ENCODE peak calls at places on chromosomes 1 and 21, in four cellular contexts. One of them, this sample, is unnamed.

GRCh38 chr1:230875370-230875769 is 7.0 kb upstream of the C1orf198 start:
- DNase-seq in K562: no peak
- DNase-seq in HepG2: no peak
- DNase-seq in GM12878: no peak
- DNase-seq in this sample: no peak

GRCh38 chr1:169041371-169041770 is 65.1 kb upstream of the ATP1B1 start:
- DNase-seq in K562: no peak
- DNase-seq in HepG2: no peak
- DNase-seq in GM12878: no peak
- DNase-seq in this sample: no peak

GRCh38 chr1:59743324-59744108 is 71.2 kb upstream of the HOOK1 start:
- DNase-seq in K562: no peak
- DNase-seq in HepG2: no peak
- DNase-seq in GM12878: no peak
- DNase-seq in this sample: no peak

GRCh38 chr21:44421901-44422840 is 33.1 kb upstream of the LRRC3 start:
- DNase-seq in K562: no peak
- DNase-seq in HepG2: no peak
- DNase-seq in GM12878: no peak
- DNase-seq in this sample: no peak

GRCh38 chr1:102191723-102192122 is 195.0 kb upstream of the OLFM3 start:
- DNase-seq in K562: no peak
- DNase-seq in HepG2: peak
- DNase-seq in GM12878: peak
- DNase-seq in this sample: peak

GRCh38 chr1:1335283-1335682 is 4.2 kb downstream of the TAS1R3 start:
- DNase-seq in K562: no peak
- DNase-seq in HepG2: no peak
- DNase-seq in GM12878: no peak
- DNase-seq in this sample: no peak

GRCh38 chr21:45226540-45227326 is 61.0 kb downstream of the POFUT2 start:
- DNase-seq in K562: no peak
- DNase-seq in HepG2: no peak
- DNase-seq in GM12878: no peak
- DNase-seq in this sample: no peak

GRCh38 chr1:226485192-226485591 is 63.4 kb upstream of the STUM start:
- DNase-seq in K562: no peak
- DNase-seq in HepG2: no peak
- DNase-seq in GM12878: no peak
- DNase-seq in this sample: no peak

GRCh38 chr1:109610609-109611307 is 8.7 kb downstream of the GNAT2 start:
- DNase-seq in K562: no peak
- DNase-seq in HepG2: no peak
- DNase-seq in GM12878: no peak
- DNase-seq in this sample: no peak

GRCh38 chr1:29119365-29119929 is 4.3 kb downstream of the TMEM200B start:
- DNase-seq in K562: no peak
- DNase-seq in HepG2: no peak
- DNase-seq in GM12878: no peak
- DNase-seq in this sample: no peak

GRCh38 chr1:1157914-1158710 is 15.6 kb upstream of the TTLL10 start:
- DNase-seq in K562: peak
- DNase-seq in HepG2: peak
- DNase-seq in GM12878: no peak
- DNase-seq in this sample: no peak

GRCh38 chr1:243979396-243979795 is 71.7 kb upstream of the ZBTB18 start:
- DNase-seq in K562: no peak
- DNase-seq in HepG2: no peak
- DNase-seq in GM12878: no peak
- DNase-seq in this sample: no peak

GRCh38 chr1:166839600-166840308 is 479 bp downstream of the POGK start:
- DNase-seq in K562: peak
- DNase-seq in HepG2: peak
- DNase-seq in GM12878: no peak
- DNase-seq in this sample: peak

GRCh38 chr1:8733463-8733862 is 84.0 kb downstream of the RERE start:
- DNase-seq in K562: no peak
- DNase-seq in HepG2: no peak
- DNase-seq in GM12878: no peak
- DNase-seq in this sample: no peak

GRCh38 chr1:116097600-116097999 is 13.6 kb upstream of the MAB21L3 start:
- DNase-seq in K562: no peak
- DNase-seq in HepG2: no peak
- DNase-seq in GM12878: no peak
- DNase-seq in this sample: no peak

GRCh38 chr21:29265690-29266479 is 32.8 kb upstream of the BACH1 start:
- DNase-seq in K562: no peak
- DNase-seq in HepG2: no peak
- DNase-seq in GM12878: peak
- DNase-seq in this sample: no peak

GRCh38 chr1:59765036-59765730 is 49.6 kb upstream of the HOOK1 start:
- DNase-seq in K562: no peak
- DNase-seq in HepG2: no peak
- DNase-seq in GM12878: no peak
- DNase-seq in this sample: no peak

GRCh38 chr1:115364044-115364775 is 26.2 kb upstream of the NGF start:
- DNase-seq in K562: no peak
- DNase-seq in HepG2: no peak
- DNase-seq in GM12878: no peak
- DNase-seq in this sample: no peak

GRCh38 chr1:6496890-6497214 is 5.4 kb upstream of the PLEKHG5 start:
- DNase-seq in K562: no peak
- DNase-seq in HepG2: no peak
- DNase-seq in GM12878: no peak
- DNase-seq in this sample: no peak

GRCh38 chr1:86769065-86769464 is 64.7 kb downstream of the SH3GLB1 start:
- DNase-seq in K562: no peak
- DNase-seq in HepG2: no peak
- DNase-seq in GM12878: no peak
- DNase-seq in this sample: no peak

GRCh38 chr1:7043729-7044470 is 258.6 kb downstream of the CAMTA1 start:
- DNase-seq in K562: no peak
- DNase-seq in HepG2: no peak
- DNase-seq in GM12878: no peak
- DNase-seq in this sample: no peak

GRCh38 chr1:21673277-21673780 is 4.2 kb upstream of the RAP1GAP start:
- DNase-seq in K562: no peak
- DNase-seq in HepG2: no peak
- DNase-seq in GM12878: no peak
- DNase-seq in this sample: no peak

GRCh38 chr1:161182214-161182613 is 4.9 kb upstream of the B4GALT3 start:
- DNase-seq in K562: peak
- DNase-seq in HepG2: no peak
- DNase-seq in GM12878: peak
- DNase-seq in this sample: no peak

GRCh38 chr1:229147086-229147485 is 123.8 kb upstream of the RAB4A start:
- DNase-seq in K562: no peak
- DNase-seq in HepG2: no peak
- DNase-seq in GM12878: no peak
- DNase-seq in this sample: no peak

GRCh38 chr1:154609398-154610380 is 1.7 kb upstream of the ADAR start:
- DNase-seq in K562: no peak
- DNase-seq in HepG2: no peak
- DNase-seq in GM12878: no peak
- DNase-seq in this sample: no peak

GRCh38 chr1:1199961-1200875 is 6.2 kb downstream of the TNFRSF18 start:
- DNase-seq in K562: peak
- DNase-seq in HepG2: no peak
- DNase-seq in GM12878: no peak
- DNase-seq in this sample: no peak

GRCh38 chr1:9730096-9730901 is 78.8 kb downstream of the PIK3CD start:
- DNase-seq in K562: no peak
- DNase-seq in HepG2: no peak
- DNase-seq in GM12878: no peak
- DNase-seq in this sample: no peak

GRCh38 chr1:55589656-55590297 is 374.6 kb upstream of the USP24 start:
- DNase-seq in K562: no peak
- DNase-seq in HepG2: no peak
- DNase-seq in GM12878: no peak
- DNase-seq in this sample: no peak

GRCh38 chr21:44405948-44406872 is 49.1 kb upstream of the LRRC3 start:
- DNase-seq in K562: no peak
- DNase-seq in HepG2: no peak
- DNase-seq in GM12878: no peak
- DNase-seq in this sample: no peak

GRCh38 chr1:65343286-65343685 is 33.9 kb downstream of the DNAJC6 start:
- DNase-seq in K562: no peak
- DNase-seq in HepG2: no peak
- DNase-seq in GM12878: no peak
- DNase-seq in this sample: no peak
- TF ChIP-seq SP1 in K562: no peak
- TF ChIP-seq SP1 in HepG2: no peak
- TF ChIP-seq SP1 in GM12878: no peak
- TF ChIP-seq SP1 in this sample: no peak

GRCh38 chr1:25081496-25081895 is 150.8 kb downstream of the SYF2 start:
- DNase-seq in K562: no peak
- DNase-seq in HepG2: no peak
- DNase-seq in GM12878: no peak
- DNase-seq in this sample: no peak

GRCh38 chr1:25083481-25084345 is 148.6 kb downstream of the SYF2 start:
- DNase-seq in K562: no peak
- DNase-seq in HepG2: no peak
- DNase-seq in GM12878: no peak
- DNase-seq in this sample: no peak

GRCh38 chr1:25080294-25081209 is 150.5 kb upstream of the RUNX3 start:
- DNase-seq in K562: peak
- DNase-seq in HepG2: no peak
- DNase-seq in GM12878: no peak
- DNase-seq in this sample: no peak

GRCh38 chr1:25082995-25083394 is 149.3 kb downstream of the SYF2 start:
- DNase-seq in K562: no peak
- DNase-seq in HepG2: no peak
- DNase-seq in GM12878: no peak
- DNase-seq in this sample: no peak

DNA sequence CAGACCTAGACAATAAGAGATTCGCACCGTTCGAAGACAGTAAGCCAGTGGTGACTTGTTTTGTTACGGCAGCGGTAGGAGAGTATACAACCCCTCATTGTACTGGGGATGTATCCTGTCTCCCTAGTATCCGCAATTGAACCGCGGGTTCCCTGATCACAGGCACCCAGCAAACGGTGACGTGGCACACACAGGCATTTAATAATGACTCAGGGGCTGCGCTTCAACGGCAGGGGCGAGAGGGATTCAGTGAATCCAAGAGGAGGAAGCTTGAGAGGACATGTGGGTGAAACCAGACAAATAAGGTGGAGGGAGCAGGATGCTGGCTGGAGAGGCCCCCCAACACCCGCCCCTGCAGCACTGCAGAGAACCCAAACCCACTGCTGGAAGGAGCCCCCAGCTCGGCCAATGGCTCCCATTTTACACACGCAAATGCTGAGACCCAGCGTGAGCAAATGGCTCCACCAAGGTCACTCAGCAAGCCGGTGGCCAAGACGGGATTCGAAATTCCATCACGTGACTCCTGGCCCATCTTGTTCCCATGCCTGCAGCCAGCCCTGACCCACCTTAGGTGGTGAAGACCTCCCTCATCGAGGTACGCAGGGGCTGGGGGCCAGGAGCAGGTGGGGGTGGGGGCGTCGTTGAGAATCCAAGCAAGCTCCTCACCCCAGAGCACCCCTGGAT is 149.9 kb downstream of the SYF2 start:
- DNase-seq in K562: no peak
- DNase-seq in HepG2: no peak
- DNase-seq in GM12878: no peak
- DNase-seq in this sample: no peak
- TF ChIP-seq FOXM1 in K562: no peak
- TF ChIP-seq FOXM1 in HepG2: no peak
- TF ChIP-seq FOXM1 in GM12878: no peak
- TF ChIP-seq FOXM1 in this sample: no peak

DNA sequence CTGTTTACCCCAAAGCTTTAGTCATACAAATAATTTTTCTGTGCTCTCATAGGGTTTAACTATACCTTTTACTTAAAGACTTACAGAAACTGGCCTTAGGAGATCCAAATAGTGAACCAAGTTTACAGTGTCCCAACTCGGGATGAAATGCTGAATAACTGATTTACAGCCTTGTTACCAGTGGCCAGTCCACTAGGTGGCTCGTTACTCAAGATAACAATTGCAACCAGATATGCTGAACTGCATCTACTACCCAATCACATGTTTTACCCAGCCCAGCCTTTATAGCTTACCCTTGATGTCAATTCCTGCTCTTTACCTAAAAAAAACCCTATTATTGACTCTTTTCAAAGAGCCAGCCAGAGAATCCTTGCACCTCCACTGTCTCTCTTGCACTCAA is 1148.8 kb upstream of the ADGRL4 start:
- DNase-seq in K562: no peak
- DNase-seq in HepG2: no peak
- DNase-seq in GM12878: no peak
- DNase-seq in this sample: peak
- TF ChIP-seq FOXK2 in K562: no peak
- TF ChIP-seq FOXK2 in HepG2: no peak
- TF ChIP-seq FOXK2 in GM12878: no peak
- TF ChIP-seq FOXK2 in this sample: no peak

GRCh38 chr1:3594706-3595377 is 16.5 kb downstream of the MEGF6 start:
- DNase-seq in K562: no peak
- DNase-seq in HepG2: no peak
- DNase-seq in GM12878: no peak
- DNase-seq in this sample: no peak
- TF ChIP-seq SP1 in K562: no peak
- TF ChIP-seq SP1 in HepG2: no peak
- TF ChIP-seq SP1 in GM12878: no peak
- TF ChIP-seq SP1 in this sample: no peak

GRCh38 chr21:42507418-42507817 is 6.2 kb upstream of the SLC37A1 start:
- DNase-seq in K562: no peak
- DNase-seq in HepG2: no peak
- DNase-seq in GM12878: no peak
- DNase-seq in this sample: no peak

GRCh38 chr21:42505090-42505726 is 8.4 kb upstream of the SLC37A1 start:
- DNase-seq in K562: no peak
- DNase-seq in HepG2: no peak
- DNase-seq in GM12878: peak
- DNase-seq in this sample: no peak

GRCh38 chr21:42508371-42508770 is 5.3 kb upstream of the SLC37A1 start:
- DNase-seq in K562: no peak
- DNase-seq in HepG2: no peak
- DNase-seq in GM12878: no peak
- DNase-seq in this sample: no peak

GRCh38 chr21:42512346-42513034 is 1.2 kb upstream of the SLC37A1 start:
- DNase-seq in K562: no peak
- DNase-seq in HepG2: no peak
- DNase-seq in GM12878: no peak
- DNase-seq in this sample: no peak

DNA sequence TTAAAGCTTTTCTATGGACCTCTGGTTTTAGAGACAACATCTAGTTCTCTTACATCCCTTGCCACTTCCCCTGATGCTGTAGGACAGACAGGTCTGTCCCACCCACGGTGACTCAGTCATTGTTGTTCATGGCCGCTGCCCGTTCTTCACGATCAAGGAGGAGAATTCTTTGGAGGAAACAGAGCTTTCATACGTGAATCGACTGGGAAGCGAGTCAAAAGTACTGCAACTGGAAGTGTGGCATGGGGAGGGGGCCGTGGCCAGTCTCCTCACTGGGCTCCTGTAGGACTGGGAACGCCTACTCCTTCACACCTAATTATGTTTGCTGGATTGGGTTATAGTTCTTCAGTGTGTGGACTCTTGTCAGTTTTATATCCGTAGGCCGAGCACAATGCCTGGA is 4.4 kb upstream of the SLC37A1 start:
- DNase-seq in K562: no peak
- DNase-seq in HepG2: no peak
- DNase-seq in GM12878: no peak
- DNase-seq in this sample: no peak
- TF ChIP-seq FOXM1 in K562: no peak
- TF ChIP-seq FOXM1 in HepG2: no peak
- TF ChIP-seq FOXM1 in GM12878: no peak
- TF ChIP-seq FOXM1 in this sample: no peak

This sample was measured in HEK293T.